ENCODE peak calls at places on chromosomes 13 and 19, in five cellular contexts. I is fibroblast of lung, H is hepatocyte, E is neural progenitor cell, W is GM23338. P is an unnamed sample.

GRCh38 chr13:40087021-40088002 is 431.9 kb downstream of the COG6 start:
- DNase-seq in I (no peak), H (peak), E (peak), W (peak), P (no peak)

GRCh38 chr19:34837262-34837661 is 64.2 kb upstream of the ZNF599 start:
- DNase-seq in I (no peak), H (peak), E (no peak), W (no peak), P (peak)

GRCh38 chr19:19443902-19444693 is 38.6 kb downstream of the GATAD2A start:
- DNase-seq in I (no peak), H (no peak), E (no peak), W (no peak), P (no peak)

GRCh38 chr19:52398091-52398461 is 427 bp downstream of the ZNF528 start:
- DNase-seq in I (peak), H (peak), E (peak), W (peak), P (no peak)

GRCh38 chr19:18204394-18205179 is 745 bp upstream of the RAB3A start:
- DNase-seq in I (no peak), H (peak), E (peak), W (peak), P (no peak)

GRCh38 chr19:46201413-46202310 is 27.9 kb upstream of the IGFL1 start:
- DNase-seq in I (no peak), H (no peak), E (no peak), W (no peak), P (no peak)

GRCh38 chr13:80783926-80784325 is 443.0 kb upstream of the SPRY2 start:
- DNase-seq in I (peak), H (no peak), E (peak), W (peak), P (no peak)

GRCh38 chr13:25679936-25680335 is 308.2 kb downstream of the ATP8A2 start:
- DNase-seq in I (peak), H (no peak), E (no peak), W (no peak), P (no peak)

GRCh38 chr19:38158730-38159129 is 65.3 kb downstream of the DPF1 start:
- DNase-seq in I (no peak), H (no peak), E (no peak), W (no peak), P (no peak)

GRCh38 chr13:39729161-39729560 is 73.7 kb downstream of the COG6 start:
- DNase-seq in I (peak), H (no peak), E (no peak), W (no peak), P (peak)

GRCh38 chr13:67554296-67554695 is 324.2 kb upstream of the PCDH9 start:
- DNase-seq in I (peak), H (no peak), E (no peak), W (no peak), P (no peak)

GRCh38 chr19:51253088-51253806 is 2.4 kb downstream of the SIGLECL1 start:
- DNase-seq in I (no peak), H (no peak), E (no peak), W (no peak), P (no peak)

GRCh38 chr19:46979103-46979769 is 40.4 kb upstream of the NPAS1 start:
- DNase-seq in I (no peak), H (no peak), E (no peak), W (no peak), P (no peak)

GRCh38 chr13:78631077-78631476 is 27.7 kb upstream of the POU4F1 start:
- DNase-seq in I (no peak), H (peak), E (no peak), W (no peak), P (no peak)

GRCh38 chr19:3725640-3726310 is 17.6 kb downstream of the TJP3 start:
- DNase-seq in I (peak), H (peak), E (peak), W (peak), P (no peak)

GRCh38 chr13:33276581-33276980 is 9.0 kb downstream of the STARD13 start:
- DNase-seq in I (peak), H (no peak), E (no peak), W (peak), P (peak)

GRCh38 chr19:54172764-54173699 is at the start of gene TMC4:
- DNase-seq in I (no peak), H (peak), E (no peak), W (peak), P (no peak)

GRCh38 chr13:105997436-105998232 is 537.8 kb downstream of the EFNB2 start:
- DNase-seq in I (peak), H (no peak), E (no peak), W (no peak), P (no peak)

GRCh38 chr13:45162194-45162593 is 38.7 kb downstream of the KCTD4 start:
- DNase-seq in I (peak), H (peak), E (no peak), W (no peak), P (peak)

DNA sequence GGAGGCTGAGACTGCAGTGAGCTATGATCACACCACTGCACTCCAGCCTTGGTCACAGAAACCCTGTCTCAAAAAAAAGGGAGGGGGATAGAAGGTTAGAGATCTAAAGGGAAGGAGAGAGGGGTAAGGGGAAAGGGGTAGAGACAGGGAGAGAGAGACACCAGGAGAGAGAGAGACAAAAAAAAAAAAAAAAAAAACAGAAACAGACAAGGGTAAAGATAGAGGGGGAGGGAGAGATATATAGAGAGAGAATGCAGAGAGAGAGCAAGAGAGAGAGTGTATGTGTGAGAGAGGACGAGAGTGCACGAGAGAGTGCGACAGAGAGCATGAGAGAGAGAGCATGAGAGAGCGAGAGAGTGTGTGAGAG is 4.2 kb downstream of the CD70 start:
- DNase-seq in I (no peak), H (no peak), E (no peak), W (no peak), P (no peak)
- H2AFZ ChIP-seq in I (peak), H (peak), E (peak), W (peak), P (peak)

DNA sequence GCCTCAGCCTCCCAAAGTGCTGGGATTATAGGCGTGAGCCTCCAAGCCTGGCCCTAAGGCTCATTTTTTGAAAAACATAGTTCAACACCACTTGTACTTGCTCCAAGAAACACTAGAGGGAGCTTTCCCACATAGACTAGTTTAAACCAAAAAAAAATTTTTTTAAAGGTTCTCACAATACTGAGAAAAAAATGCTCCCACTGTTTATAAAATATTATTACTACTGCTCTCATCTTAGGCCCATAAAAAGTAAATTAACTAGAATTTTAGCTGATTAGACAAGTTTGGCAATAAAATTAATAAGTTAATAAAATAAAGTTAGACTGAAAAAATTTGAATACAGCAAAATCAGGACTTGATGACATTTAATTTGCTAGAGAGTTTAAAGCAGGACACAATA is 109.5 kb downstream of the TBC1D4 start:
- DNase-seq in I (no peak), H (peak), E (peak), W (peak), P (peak)
- H2AFZ ChIP-seq in I (no peak), H (no peak), E (no peak), W (no peak), P (no peak)

DNA sequence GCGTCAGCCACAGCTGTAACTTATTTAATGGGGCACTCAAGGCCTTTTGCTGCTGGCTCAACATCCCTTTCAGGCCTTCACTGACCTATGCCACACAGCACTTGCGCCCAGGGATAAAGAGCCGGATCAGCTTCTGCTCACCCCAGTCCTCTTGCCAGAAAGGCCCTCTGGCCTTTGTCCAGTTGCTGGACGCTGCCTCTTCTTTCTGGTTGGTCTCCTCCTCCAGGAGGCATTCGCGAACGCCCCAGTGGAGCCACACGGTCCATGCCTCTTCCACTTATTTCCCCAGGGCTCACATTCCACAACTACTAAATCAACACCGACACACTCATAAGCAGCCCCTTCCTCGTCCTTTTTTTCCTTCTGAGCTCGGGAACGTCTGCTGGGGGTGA is 3.7 kb upstream of the ZNF329 start:
- DNase-seq in I (peak), H (peak), E (peak), W (peak), P (peak)
- H2AFZ ChIP-seq in I (peak), H (peak), E (peak), W (peak), P (peak)

DNA sequence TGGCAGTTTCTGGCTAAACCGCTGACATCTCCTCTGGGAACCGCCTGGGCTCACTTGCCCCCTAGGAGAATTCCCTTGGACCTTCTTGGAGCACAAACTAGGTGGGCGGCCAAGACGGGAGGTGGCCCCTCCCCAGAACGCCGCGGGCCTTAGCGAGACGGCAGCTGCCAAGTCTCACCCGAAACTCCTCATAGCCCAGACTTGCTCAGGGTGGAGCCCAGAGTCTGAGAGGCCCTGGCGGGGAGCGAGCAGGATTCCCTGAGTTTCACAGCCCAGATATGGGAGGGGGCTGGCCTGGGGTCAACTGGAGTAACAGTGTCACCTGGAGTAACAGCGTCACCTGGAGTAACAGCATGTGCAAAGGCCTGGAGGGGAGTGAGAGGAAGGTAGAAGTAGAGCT is 10.1 kb downstream of the TINCR start:
- DNase-seq in I (no peak), H (no peak), E (no peak), W (no peak), P (no peak)
- H2AFZ ChIP-seq in I (no peak), H (no peak), E (no peak), W (no peak), P (no peak)

DNA sequence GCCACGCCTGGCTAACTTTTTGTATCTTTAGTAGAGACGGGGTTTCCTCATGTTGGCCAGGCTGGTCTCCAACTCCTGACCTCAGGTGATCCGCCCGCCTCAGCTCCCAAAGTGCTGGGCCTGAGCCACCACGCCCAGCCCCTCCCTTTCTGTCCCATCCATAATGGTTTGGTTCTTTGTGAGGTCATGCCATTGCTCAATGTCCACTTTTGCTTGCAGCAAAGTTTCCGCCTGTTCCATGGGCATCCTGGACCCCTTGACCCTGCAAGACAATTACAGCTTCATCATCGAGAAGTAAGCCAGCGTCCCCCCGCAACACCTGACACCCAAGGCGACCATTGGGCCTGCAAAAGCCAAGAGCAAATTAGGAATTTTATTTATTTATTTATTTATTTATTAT is 16.6 kb downstream of the PRR22 start:
- DNase-seq in I (no peak), H (no peak), E (no peak), W (no peak), P (no peak)
- H2AFZ ChIP-seq in I (no peak), H (no peak), E (no peak), W (no peak), P (no peak)

GRCh38 chr19:2016041-2016807 is 710 bp upstream of the BTBD2 start:
- DNase-seq in I (peak), H (peak), E (peak), W (peak), P (peak)
- H2AFZ ChIP-seq in I (no peak), H (no peak), E (no peak), W (no peak), P (no peak)

DNA sequence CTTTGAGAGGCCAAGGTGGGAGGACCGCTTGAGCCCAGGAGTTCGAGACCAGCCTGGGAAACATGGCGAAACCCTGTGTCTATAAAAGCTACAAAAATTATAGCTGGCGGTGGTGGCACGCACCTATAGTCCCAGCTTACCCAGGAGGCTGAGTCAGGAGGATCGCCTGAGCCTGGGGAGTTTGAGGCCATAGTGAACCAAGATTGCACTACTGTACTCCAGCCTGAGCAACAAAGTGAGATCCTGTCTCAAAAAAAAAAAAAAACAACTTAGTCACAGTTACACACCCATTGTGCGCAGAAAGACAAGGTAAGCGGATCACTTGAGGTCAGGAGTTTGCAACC is 728 bp upstream of the DENND1C start:
- DNase-seq in I (no peak), H (no peak), E (no peak), W (no peak), P (no peak)
- H2AFZ ChIP-seq in I (no peak), H (no peak), E (peak), W (peak), P (no peak)

GRCh38 chr13:28049215-28049614 is 51.2 kb downstream of the FLT3 start:
- DNase-seq in I (no peak), H (no peak), E (no peak), W (no peak), P (no peak)
- H2AFZ ChIP-seq in I (no peak), H (no peak), E (no peak), W (no peak), P (no peak)